ENCODE peak calls at places on chromosomes 2 and 18, in five cellular contexts. X is body of pancreas, N is Calu3, V is Panc1, F is PC-3. J is an unnamed sample.

GRCh38 chr2:200705305-200705985 is 106.3 kb upstream of the BZW1 start:
- DNase-seq in X (no peak), N (no peak), V (no peak), F (no peak), J (no peak)

GRCh38 chr2:37917281-37918228 is 7.5 kb upstream of the RMDN2 start:
- DNase-seq in X (no peak), N (no peak), V (no peak), F (no peak), J (no peak)

GRCh38 chr2:163655672-163656071 is 80.1 kb downstream of the FIGN start:
- DNase-seq in X (no peak), N (no peak), V (no peak), F (no peak), J (no peak)

GRCh38 chr2:31319391-31320175 is 85.6 kb downstream of the EHD3 start:
- DNase-seq in X (no peak), N (no peak), V (no peak), F (no peak), J (peak)

GRCh38 chr2:108533832-108534576 is at the start of gene LIMS1:
- DNase-seq in X (peak), N (peak), V (no peak), F (peak), J (peak)

GRCh38 chr2:239246723-239247122 is 154.1 kb downstream of the HDAC4 start:
- DNase-seq in X (peak), N (peak), V (no peak), F (peak), J (no peak)

GRCh38 chr2:64202206-64202864 is 58.1 kb upstream of the PELI1 start:
- DNase-seq in X (no peak), N (no peak), V (no peak), F (peak), J (no peak)

GRCh38 chr2:64295326-64296149 is 151.3 kb upstream of the PELI1 start:
- DNase-seq in X (no peak), N (no peak), V (no peak), F (no peak), J (no peak)

GRCh38 chr2:651961-652373 is 25.2 kb downstream of the TMEM18 start:
- DNase-seq in X (peak), N (no peak), V (no peak), F (no peak), J (peak)

GRCh38 chr2:219289537-219290361 is 10.6 kb downstream of the DNAJB2 start:
- DNase-seq in X (peak), N (peak), V (no peak), F (peak), J (peak)

GRCh38 chr2:158823838-158824237 is 28.7 kb downstream of the DAPL1 start:
- DNase-seq in X (no peak), N (no peak), V (no peak), F (no peak), J (no peak)

GRCh38 chr18:13437034-13437433 is 218.5 kb downstream of the LDLRAD4 start:
- DNase-seq in X (no peak), N (no peak), V (no peak), F (no peak), J (no peak)

GRCh38 chr2:12896283-12897014 is 179.7 kb downstream of the TRIB2 start:
- DNase-seq in X (no peak), N (no peak), V (no peak), F (no peak), J (no peak)

GRCh38 chr2:237714690-237715458 is 83.7 kb upstream of the RBM44 start:
- DNase-seq in X (no peak), N (peak), V (no peak), F (peak), J (peak)

GRCh38 chr2:17845806-17846205 is 29.5 kb downstream of the MSGN1 start:
- DNase-seq in X (no peak), N (no peak), V (no peak), F (no peak), J (no peak)

GRCh38 chr2:83531211-83531610 is 927.9 kb downstream of the SUCLG1 start:
- DNase-seq in X (no peak), N (no peak), V (no peak), F (no peak), J (no peak)

GRCh38 chr2:149039213-149039724 is 770 bp downstream of the LYPD6B start:
- DNase-seq in X (no peak), N (no peak), V (no peak), F (no peak), J (no peak)

GRCh38 chr2:172131713-172132555 is 29.2 kb upstream of the DLX2 start:
- DNase-seq in X (no peak), N (no peak), V (no peak), F (no peak), J (no peak)

GRCh38 chr2:460861-461260 is 173.0 kb upstream of the ALKAL2 start:
- DNase-seq in X (no peak), N (no peak), V (no peak), F (peak), J (no peak)

GRCh38 chr2:108974674-108975073 is 14.3 kb downstream of the EDAR start:
- DNase-seq in X (no peak), N (no peak), V (no peak), F (no peak), J (no peak)

GRCh38 chr18:62524443-62525200 is 1.8 kb downstream of the ZCCHC2 start:
- DNase-seq in X (peak), N (peak), V (no peak), F (peak), J (no peak)

GRCh38 chr18:36493349-36494281 is 196.1 kb downstream of the FHOD3 start:
- DNase-seq in X (peak), N (no peak), V (no peak), F (no peak), J (no peak)

GRCh38 chr2:178715366-178715765 is 91.9 kb downstream of the TTN start:
- DNase-seq in X (no peak), N (no peak), V (no peak), F (no peak), J (no peak)

GRCh38 chr2:117979911-117980341 is 33.9 kb downstream of the CCDC93 start:
- DNase-seq in X (no peak), N (no peak), V (no peak), F (no peak), J (no peak)

GRCh38 chr2:31831585-31831984 is 179.2 kb downstream of the MEMO1 start:
- DNase-seq in X (no peak), N (no peak), V (no peak), F (peak), J (no peak)

GRCh38 chr2:69525261-69525660 is 88.0 kb upstream of the NFU1 start:
- DNase-seq in X (no peak), N (no peak), V (no peak), F (no peak), J (no peak)

DNA sequence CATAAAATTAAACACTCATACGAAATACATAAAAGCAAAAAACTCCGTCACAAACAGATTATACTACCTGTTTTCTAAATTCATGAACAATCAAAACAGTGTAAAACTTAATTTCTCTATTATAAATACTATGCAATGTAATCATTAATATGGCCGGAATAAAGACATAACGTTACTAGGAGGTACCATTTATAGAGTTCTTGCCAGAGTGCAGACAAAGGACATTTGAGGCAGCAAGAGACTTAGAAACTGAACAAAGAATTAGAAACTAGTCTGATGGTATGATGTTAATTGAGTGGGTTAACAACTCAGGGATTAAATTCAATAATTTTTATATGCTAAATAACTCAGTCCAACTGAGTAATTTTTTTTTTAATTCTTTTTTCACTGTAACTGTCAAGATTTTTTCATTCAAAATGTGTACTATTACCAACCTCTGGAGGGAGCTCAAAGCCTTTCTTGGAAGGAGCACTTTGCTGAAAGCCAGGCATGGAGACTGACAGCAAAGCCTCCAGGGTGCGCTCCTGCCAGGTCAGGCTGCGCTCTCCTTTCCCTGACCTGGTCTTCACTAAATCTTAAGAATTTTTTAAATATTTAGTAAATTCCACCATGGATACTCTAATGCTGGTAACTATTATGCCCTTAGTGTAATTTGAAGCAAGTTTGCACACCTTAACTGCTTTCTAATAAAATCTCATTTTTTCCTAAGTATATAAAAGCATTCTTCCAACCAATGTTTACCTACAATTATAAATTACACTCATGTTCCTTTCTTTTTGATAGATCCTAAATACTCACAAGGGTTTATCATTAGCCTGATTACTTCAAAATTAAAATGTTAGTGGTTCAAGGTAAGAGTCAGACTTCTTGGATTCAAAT is 34.1 kb downstream of the WDR35 start:
- DNase-seq in X (peak), N (peak), V (peak), F (peak), J (no peak)
- TF ChIP-seq CTCF in X (peak), N (peak), V (peak), F (peak), J (peak)

DNA sequence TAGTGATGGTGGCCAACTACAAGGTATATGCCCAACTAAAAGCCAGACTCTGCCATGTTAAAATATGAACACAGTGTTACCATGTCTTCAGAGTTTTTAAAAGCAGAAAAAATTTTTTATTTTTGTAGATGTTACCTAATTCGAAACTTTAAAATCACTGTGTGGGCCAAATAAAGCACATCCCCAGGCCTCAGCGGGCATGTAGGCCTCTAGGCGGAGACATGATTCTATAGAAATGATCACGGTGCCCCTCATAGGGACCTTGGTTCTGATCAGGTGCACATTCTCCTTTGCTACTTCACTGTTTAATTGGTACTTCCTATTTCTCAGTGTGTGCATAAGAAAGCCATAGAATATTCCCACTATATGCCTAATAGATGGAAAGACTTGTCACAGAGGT is 349.2 kb downstream of the XIRP2 start:
- DNase-seq in X (no peak), N (no peak), V (no peak), F (no peak), J (no peak)
- TF ChIP-seq CTCF in X (no peak), N (no peak), V (peak), F (no peak), J (no peak)

GRCh38 chr18:74496508-74497307 is 545 bp downstream of the CNDP2 start:
- DNase-seq in X (peak), N (peak), V (no peak), F (peak), J (no peak)
- TF ChIP-seq CTCF in X (peak), N (no peak), V (no peak), F (no peak), J (peak)

DNA sequence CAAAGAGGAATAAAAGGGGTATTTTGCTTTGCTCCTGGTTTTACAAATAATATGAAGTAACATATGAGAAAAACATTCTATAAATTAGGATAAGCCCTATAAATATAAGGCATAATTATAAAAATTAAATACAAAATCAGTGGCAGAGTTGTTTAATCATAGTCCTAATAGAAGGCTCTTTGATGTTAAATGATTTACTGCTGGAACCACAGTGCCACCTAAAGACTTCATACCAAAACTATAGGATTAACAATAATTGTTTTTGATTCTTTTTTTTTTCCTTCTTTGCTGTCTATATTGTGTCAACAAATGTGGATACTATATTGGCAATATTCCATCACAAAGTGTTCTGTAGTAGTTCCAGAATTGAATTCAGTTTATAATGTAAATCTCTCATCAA is 837.7 kb upstream of the SLC39A10 start:
- DNase-seq in X (no peak), N (peak), V (no peak), F (peak), J (no peak)
- TF ChIP-seq CTCF in X (no peak), N (no peak), V (no peak), F (peak), J (peak)

GRCh38 chr2:63053235-63053888 is 2.7 kb downstream of the OTX1 start:
- DNase-seq in X (no peak), N (no peak), V (no peak), F (no peak), J (no peak)
- TF ChIP-seq CTCF in X (no peak), N (no peak), V (no peak), F (no peak), J (no peak)

DNA sequence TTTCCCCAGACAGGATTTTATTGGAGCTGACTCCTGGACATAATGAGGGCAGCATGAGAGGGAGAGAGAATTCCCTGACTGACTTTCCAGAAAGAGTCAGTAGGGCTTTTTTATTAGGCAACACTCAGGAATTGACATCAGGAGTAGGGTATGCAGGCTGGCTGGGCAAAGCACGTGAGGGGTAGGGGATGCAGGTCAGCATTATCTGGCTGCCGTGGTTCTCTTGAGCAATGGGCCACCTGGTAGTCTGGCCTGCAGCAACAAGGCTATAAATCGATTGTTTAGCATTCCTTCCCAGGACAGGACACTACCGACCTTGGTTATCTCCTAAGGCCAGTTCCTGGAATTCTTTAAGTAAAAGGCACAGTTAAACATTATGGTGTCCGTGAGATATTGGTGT is 160.8 kb upstream of the AGAP1 start:
- DNase-seq in X (no peak), N (no peak), V (no peak), F (no peak), J (no peak)
- TF ChIP-seq CTCF in X (no peak), N (no peak), V (no peak), F (no peak), J (no peak)

GRCh38 chr2:102251042-102251848 is 60.1 kb upstream of the IL1RL1 start:
- DNase-seq in X (peak), N (peak), V (no peak), F (no peak), J (no peak)

GRCh38 chr2:102251849-102252203 is 59.5 kb upstream of the IL1RL1 start:
- DNase-seq in X (no peak), N (no peak), V (no peak), F (no peak), J (no peak)

GRCh38 chr2:102253140-102253752 is 58.1 kb upstream of the IL1RL1 start:
- DNase-seq in X (no peak), N (no peak), V (no peak), F (no peak), J (no peak)

GRCh38 chr2:102256281-102256680 is 55.1 kb upstream of the IL1RL1 start:
- DNase-seq in X (no peak), N (no peak), V (no peak), F (peak), J (no peak)

GRCh38 chr2:102253753-102254150 is 57.6 kb upstream of the IL1RL1 start:
- DNase-seq in X (no peak), N (no peak), V (no peak), F (peak), J (no peak)
- TF ChIP-seq CTCF in X (no peak), N (no peak), V (peak), F (peak), J (peak)

GRCh38 chr18:11741505-11742145 is 52.6 kb downstream of the GNAL start:
- DNase-seq in X (no peak), N (peak), V (no peak), F (peak), J (no peak)
- TF ChIP-seq CTCF in X (peak), N (peak), V (peak), F (peak), J (peak)

DNA sequence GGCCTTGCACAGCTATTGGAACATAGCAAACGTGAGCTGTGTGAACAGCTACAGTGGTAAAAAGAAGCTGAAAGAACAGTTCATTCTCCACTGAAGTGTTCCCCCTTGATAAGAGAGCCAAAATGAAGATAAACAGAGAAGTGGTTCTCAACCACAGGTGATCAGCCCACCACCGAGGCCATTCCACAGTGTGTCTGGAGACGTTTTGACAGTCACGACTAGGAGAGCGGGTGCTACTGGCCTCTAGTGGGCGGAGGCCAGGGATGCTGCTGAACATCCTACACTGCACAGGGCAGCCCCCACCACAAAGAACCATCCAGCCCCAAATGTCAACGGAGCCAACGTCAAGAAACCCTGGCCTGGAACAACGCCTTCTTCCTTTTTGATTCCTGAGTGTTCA is 38.4 kb downstream of the ADCY3 start:
- DNase-seq in X (no peak), N (no peak), V (no peak), F (no peak), J (no peak)
- TF ChIP-seq CTCF in X (no peak), N (no peak), V (no peak), F (peak), J (no peak)

GRCh38 chr2:207046642-207047213 is 107.4 kb downstream of the CPO start:
- DNase-seq in X (no peak), N (no peak), V (no peak), F (peak), J (no peak)
- TF ChIP-seq CTCF in X (no peak), N (no peak), V (no peak), F (peak), J (peak)